ENCODE peak calls at places on chromosome 17, in ten cellular contexts. J is tibial artery, U is right atrium auricular region, R is coronary artery, N is epithelial cell of esophagus, L is left lung, Y is PC-3, M is fibroblast of mammary gland, V is thoracic aorta, T is lower leg skin. I is an unnamed sample.

GRCh38 chr17:28227278-28228108 is 91.5 kb upstream of the TMEM97 start:
- DNase-seq in J (peak), U (no peak), R (no peak), N (peak), L (peak), Y (peak), M (peak), V (no peak), T (peak), I (no peak)

GRCh38 chr17:50847566-50847965 is 12.2 kb downstream of the WFIKKN2 start:
- DNase-seq in J (peak), U (no peak), R (no peak), N (no peak), L (no peak), Y (no peak), M (no peak), V (no peak), T (no peak), I (no peak)

GRCh38 chr17:17917394-17917793 is 54.8 kb downstream of the TOM1L2 start:
- DNase-seq in J (no peak), U (no peak), R (no peak), N (no peak), L (no peak), Y (no peak), M (no peak), V (no peak), T (no peak), I (no peak)

GRCh38 chr17:32174889-32175288 is 32.6 kb downstream of the RHOT1 start:
- DNase-seq in J (no peak), U (no peak), R (no peak), N (no peak), L (no peak), Y (no peak), M (no peak), V (no peak), T (no peak), I (no peak)

GRCh38 chr17:40319651-40320550 is 10.9 kb downstream of the RARA start:
- DNase-seq in J (peak), U (no peak), R (peak), N (no peak), L (peak), Y (no peak), M (peak), V (no peak), T (peak), I (no peak)

GRCh38 chr17:40550608-40551007 is 14.7 kb downstream of the CCR7 start:
- DNase-seq in J (peak), U (peak), R (peak), N (no peak), L (no peak), Y (no peak), M (peak), V (no peak), T (peak), I (no peak)

GRCh38 chr17:81681672-81682071 is 1.9 kb downstream of the ARL16 start:
- DNase-seq in J (no peak), U (no peak), R (no peak), N (no peak), L (no peak), Y (no peak), M (no peak), V (no peak), T (no peak), I (no peak)

GRCh38 chr17:6137716-6138502 is 67.7 kb downstream of the WSCD1 start:
- DNase-seq in J (no peak), U (no peak), R (peak), N (no peak), L (no peak), Y (no peak), M (no peak), V (no peak), T (no peak), I (peak)

GRCh38 chr17:17849147-17849820 is 12.5 kb upstream of the SREBF1 start:
- DNase-seq in J (peak), U (peak), R (no peak), N (no peak), L (peak), Y (no peak), M (peak), V (peak), T (peak), I (no peak)

GRCh38 chr17:49438439-49438861 is 23.8 kb upstream of the PHB1 start:
- DNase-seq in J (no peak), U (no peak), R (peak), N (no peak), L (no peak), Y (no peak), M (no peak), V (no peak), T (peak), I (no peak)

GRCh38 chr17:8060274-8060673 is 21.4 kb downstream of the ALOX15B start:
- DNase-seq in J (no peak), U (peak), R (no peak), N (peak), L (no peak), Y (peak), M (peak), V (no peak), T (no peak), I (peak)

GRCh38 chr17:81553616-81554181 is 1.5 kb upstream of the FAAP100 start:
- DNase-seq in J (peak), U (no peak), R (no peak), N (peak), L (peak), Y (peak), M (peak), V (no peak), T (no peak), I (no peak)

GRCh38 chr17:70636517-70637133 is 467.3 kb downstream of the KCNJ2 start:
- DNase-seq in J (no peak), U (no peak), R (no peak), N (peak), L (no peak), Y (peak), M (peak), V (no peak), T (no peak), I (peak)

GRCh38 chr17:48174833-48175232 is 67.3 kb downstream of the SNX11 start:
- DNase-seq in J (no peak), U (no peak), R (no peak), N (no peak), L (no peak), Y (no peak), M (no peak), V (no peak), T (no peak), I (no peak)

GRCh38 chr17:31598921-31599571 is 207.6 kb downstream of the RAB11FIP4 start:
- DNase-seq in J (no peak), U (no peak), R (peak), N (no peak), L (no peak), Y (peak), M (no peak), V (no peak), T (peak), I (no peak)

GRCh38 chr17:17417718-17418151 is 59.1 kb upstream of the MED9 start:
- DNase-seq in J (peak), U (no peak), R (no peak), N (no peak), L (no peak), Y (no peak), M (no peak), V (no peak), T (no peak), I (no peak)

GRCh38 chr17:77449908-77450741 is 309.4 kb downstream of the SEC14L1 start:
- DNase-seq in J (peak), U (no peak), R (no peak), N (peak), L (peak), Y (peak), M (peak), V (no peak), T (no peak), I (no peak)

GRCh38 chr17:1977583-1978395 is 47.3 kb downstream of the RTN4RL1 start:
- DNase-seq in J (no peak), U (no peak), R (no peak), N (no peak), L (no peak), Y (no peak), M (no peak), V (no peak), T (no peak), I (no peak)

GRCh38 chr17:62920300-62920699 is 45.7 kb upstream of the TANC2 start:
- DNase-seq in J (no peak), U (no peak), R (no peak), N (no peak), L (no peak), Y (no peak), M (no peak), V (no peak), T (no peak), I (no peak)

GRCh38 chr17:30340957-30341356 is 7.1 kb upstream of the TMIGD1 start:
- DNase-seq in J (no peak), U (no peak), R (no peak), N (no peak), L (no peak), Y (peak), M (no peak), V (no peak), T (no peak), I (no peak)

GRCh38 chr17:40910441-40910841 is 25.4 kb upstream of the KRT20 start:
- DNase-seq in J (no peak), U (no peak), R (no peak), N (peak), L (no peak), Y (peak), M (peak), V (no peak), T (no peak), I (no peak)

GRCh38 chr17:5355416-5356129 is 63.9 kb downstream of the NUP88 start:
- DNase-seq in J (no peak), U (no peak), R (no peak), N (peak), L (no peak), Y (peak), M (peak), V (no peak), T (no peak), I (no peak)

GRCh38 chr17:40448639-40449261 is 5.5 kb downstream of the IGFBP4 start:
- DNase-seq in J (peak), U (no peak), R (no peak), N (no peak), L (no peak), Y (peak), M (peak), V (no peak), T (no peak), I (no peak)

GRCh38 chr17:59439261-59439660 is 107.8 kb downstream of the YPEL2 start:
- DNase-seq in J (no peak), U (no peak), R (no peak), N (no peak), L (no peak), Y (no peak), M (no peak), V (no peak), T (no peak), I (no peak)

GRCh38 chr17:59443106-59443505 is 111.7 kb downstream of the YPEL2 start:
- DNase-seq in J (no peak), U (no peak), R (no peak), N (no peak), L (no peak), Y (no peak), M (no peak), V (no peak), T (no peak), I (no peak)

GRCh38 chr17:59441459-59442096 is 110.1 kb downstream of the YPEL2 start:
- DNase-seq in J (no peak), U (no peak), R (no peak), N (no peak), L (no peak), Y (no peak), M (peak), V (no peak), T (no peak), I (no peak)

GRCh38 chr17:59439711-59440110 is 108.3 kb downstream of the YPEL2 start:
- DNase-seq in J (no peak), U (no peak), R (no peak), N (no peak), L (no peak), Y (no peak), M (no peak), V (no peak), T (no peak), I (no peak)

DNA sequence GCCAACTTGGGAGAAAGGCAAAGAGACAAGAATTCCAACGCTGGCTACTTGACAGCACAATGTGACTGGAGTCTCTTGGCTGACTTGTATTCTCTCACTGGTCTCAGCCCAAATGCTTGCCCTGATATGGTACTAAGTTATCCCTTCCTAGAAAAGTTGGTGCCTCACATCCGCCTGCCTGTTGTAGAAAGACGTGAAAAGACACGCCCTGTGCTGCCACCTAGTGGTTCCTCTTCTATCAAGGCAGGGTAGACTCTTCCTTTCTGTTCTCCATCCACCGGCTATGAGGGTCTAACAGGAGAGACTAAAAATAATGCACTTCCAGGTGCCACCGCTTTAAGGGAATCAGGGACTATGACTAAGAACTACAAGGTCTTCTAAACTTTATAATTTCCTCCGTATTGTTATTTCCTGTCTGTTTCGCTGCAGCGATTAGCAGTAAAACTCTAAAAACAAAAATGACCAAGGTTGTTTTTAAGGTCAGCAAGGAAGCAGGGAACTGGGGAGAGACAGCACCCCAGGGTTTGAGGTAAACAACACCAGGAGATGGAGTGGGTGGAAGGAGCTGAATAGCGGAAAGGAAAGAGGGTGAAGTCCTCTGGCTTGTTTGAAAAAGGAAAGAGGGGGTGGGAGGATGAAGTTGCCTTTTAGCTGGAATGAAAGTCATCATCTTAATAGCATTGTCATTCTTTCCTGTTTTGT is 109.5 kb downstream of the YPEL2 start:
- DNase-seq in J (peak), U (peak), R (peak), N (peak), L (no peak), Y (peak), M (peak), V (peak), T (peak), I (peak)
- H3K4me3 ChIP-seq in J (peak), U (no peak), R (peak), N (no peak), L (no peak), Y (no peak), M (no peak), V (peak), T (no peak), I (no peak)

GRCh38 chr17:65305778-65306177 is 168.6 kb downstream of the RGS9 start:
- DNase-seq in J (no peak), U (no peak), R (peak), N (no peak), L (no peak), Y (no peak), M (no peak), V (no peak), T (no peak), I (no peak)

GRCh38 chr17:65301184-65301583 is 164.0 kb downstream of the RGS9 start:
- DNase-seq in J (no peak), U (no peak), R (peak), N (no peak), L (no peak), Y (peak), M (no peak), V (no peak), T (no peak), I (no peak)

GRCh38 chr17:65307366-65308316 is 170.5 kb downstream of the RGS9 start:
- DNase-seq in J (no peak), U (no peak), R (no peak), N (no peak), L (no peak), Y (no peak), M (no peak), V (no peak), T (no peak), I (no peak)

DNA sequence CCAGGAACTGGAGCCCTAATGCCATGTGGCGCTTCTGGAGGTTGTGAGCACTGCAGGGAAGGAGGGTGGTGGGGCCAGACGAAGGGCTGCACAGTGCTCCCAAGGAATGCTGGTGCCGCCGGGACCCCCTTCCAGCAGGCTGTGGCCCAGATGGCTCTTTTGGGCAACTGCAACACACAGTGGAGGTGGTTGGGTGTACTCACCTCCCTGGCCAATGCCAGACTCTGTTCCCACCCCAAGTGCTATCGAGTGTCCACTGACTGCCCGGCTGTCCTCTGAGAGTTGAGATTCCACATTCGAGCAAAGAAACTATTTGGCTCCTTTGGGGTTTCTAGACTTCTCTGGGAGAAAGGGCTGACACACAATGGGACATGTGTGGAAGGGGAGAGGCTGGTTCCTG is 167.9 kb downstream of the RGS9 start:
- DNase-seq in J (no peak), U (no peak), R (peak), N (no peak), L (no peak), Y (no peak), M (no peak), V (no peak), T (no peak), I (no peak)
- TF ChIP-seq CTCF in J (no peak), U (no peak), R (no peak), N (no peak), L (no peak), Y (no peak), M (no peak), V (no peak), T (no peak), I (no peak)

GRCh38 chr17:21282850-21283249 is 1.7 kb upstream of the MAP2K3 start:
- DNase-seq in J (no peak), U (no peak), R (no peak), N (no peak), L (no peak), Y (no peak), M (no peak), V (no peak), T (no peak), I (no peak)

GRCh38 chr17:21284319-21285163 is at the start of gene MAP2K3:
- DNase-seq in J (peak), U (peak), R (peak), N (peak), L (peak), Y (peak), M (peak), V (peak), T (peak), I (peak)

GRCh38 chr17:21285164-21286065 is 904 bp downstream of the MAP2K3 start:
- DNase-seq in J (peak), U (no peak), R (peak), N (peak), L (no peak), Y (peak), M (peak), V (no peak), T (peak), I (no peak)

GRCh38 chr17:21282231-21282630 is 2.3 kb upstream of the MAP2K3 start:
- DNase-seq in J (peak), U (no peak), R (peak), N (peak), L (no peak), Y (peak), M (peak), V (peak), T (peak), I (no peak)

GRCh38 chr17:21283482-21284318 is 811 bp upstream of the MAP2K3 start:
- DNase-seq in J (peak), U (no peak), R (peak), N (peak), L (peak), Y (peak), M (peak), V (no peak), T (peak), I (no peak)
- H3K4me3 ChIP-seq in J (peak), U (peak), R (peak), N (peak), L (peak), Y (peak), M (peak), V (peak), T (peak), I (peak)

GRCh38 chr17:79090503-79091372 is 16.1 kb downstream of the ENGASE start:
- DNase-seq in J (no peak), U (peak), R (no peak), N (peak), L (peak), Y (no peak), M (peak), V (no peak), T (no peak), I (no peak)
- TF ChIP-seq CTCF in J (no peak), U (no peak), R (no peak), N (peak), L (no peak), Y (peak), M (no peak), V (peak), T (no peak), I (no peak)

GRCh38 chr17:19013226-19013625 is 8.7 kb upstream of the FAM83G start:
- DNase-seq in J (no peak), U (no peak), R (no peak), N (no peak), L (peak), Y (no peak), M (no peak), V (no peak), T (no peak), I (no peak)
- H3K4me3 ChIP-seq in J (no peak), U (no peak), R (no peak), N (no peak), L (no peak), Y (no peak), M (no peak), V (no peak), T (no peak), I (no peak)

GRCh38 chr17:74083321-74083720 is 120.2 kb upstream of the RPL38 start:
- DNase-seq in J (no peak), U (no peak), R (no peak), N (no peak), L (no peak), Y (no peak), M (no peak), V (no peak), T (no peak), I (no peak)

GRCh38 chr17:74086992-74087391 is 116.5 kb upstream of the RPL38 start:
- DNase-seq in J (no peak), U (no peak), R (no peak), N (no peak), L (no peak), Y (no peak), M (no peak), V (no peak), T (no peak), I (no peak)

GRCh38 chr17:74089869-74090464 is 113.5 kb upstream of the RPL38 start:
- DNase-seq in J (no peak), U (no peak), R (no peak), N (peak), L (no peak), Y (peak), M (peak), V (no peak), T (no peak), I (peak)

GRCh38 chr17:74080936-74081335 is 122.5 kb upstream of the RPL38 start:
- DNase-seq in J (no peak), U (no peak), R (no peak), N (no peak), L (peak), Y (no peak), M (no peak), V (no peak), T (no peak), I (no peak)

GRCh38 chr17:74085434-74085833 is 118.0 kb upstream of the RPL38 start:
- DNase-seq in J (no peak), U (no peak), R (no peak), N (no peak), L (no peak), Y (no peak), M (peak), V (no peak), T (no peak), I (no peak)
- TF ChIP-seq CTCF in J (no peak), U (no peak), R (no peak), N (no peak), L (no peak), Y (peak), M (peak), V (no peak), T (no peak), I (peak)